ENCODE peak calls at places on chromosomes 7 and 10, in eight cellular contexts. I is HT-29, E is H1, J is ovary, C is HS-5, O is H7, T is brain microvascular endothelial cell, Y is hepatic stellate cell. X is an unnamed sample.

GRCh38 chr10:116053910-116054309 is 219.1 kb downstream of the GFRA1 start:
- DNase-seq in I (no peak), E (peak), J (no peak), C (no peak), O (peak), T (no peak), Y (no peak), X (no peak)

GRCh38 chr10:73424478-73424877 is 8.9 kb downstream of the MSS51 start:
- DNase-seq in I (no peak), E (no peak), J (no peak), C (no peak), O (no peak), T (no peak), Y (no peak), X (no peak)

GRCh38 chr10:127585519-127586023 is 36.5 kb downstream of the NPS start:
- DNase-seq in I (no peak), E (no peak), J (no peak), C (no peak), O (no peak), T (no peak), Y (no peak), X (no peak)

GRCh38 chr7:36188266-36188665 is 35.2 kb downstream of the EEPD1 start:
- DNase-seq in I (no peak), E (no peak), J (no peak), C (no peak), O (no peak), T (no peak), Y (no peak), X (no peak)

GRCh38 chr10:133179128-133179520 is 19.1 kb downstream of the KNDC1 start:
- DNase-seq in I (no peak), E (no peak), J (no peak), C (no peak), O (no peak), T (no peak), Y (no peak), X (no peak)

GRCh38 chr7:35430547-35431153 is 176.8 kb upstream of the TBX20 start:
- DNase-seq in I (peak), E (no peak), J (no peak), C (no peak), O (peak), T (no peak), Y (no peak), X (no peak)

GRCh38 chr10:129728905-129729540 is 235.1 kb downstream of the EBF3 start:
- DNase-seq in I (no peak), E (no peak), J (no peak), C (no peak), O (peak), T (no peak), Y (no peak), X (no peak)

GRCh38 chr10:95648138-95648537 is 8.4 kb downstream of the ALDH18A1 start:
- DNase-seq in I (no peak), E (no peak), J (no peak), C (no peak), O (no peak), T (no peak), Y (no peak), X (no peak)

GRCh38 chr10:122699796-122700466 is at the start of gene C10orf120:
- DNase-seq in I (no peak), E (no peak), J (no peak), C (no peak), O (no peak), T (no peak), Y (no peak), X (no peak)

GRCh38 chr7:76303829-76304505 is 1.5 kb downstream of the HSPB1 start:
- DNase-seq in I (peak), E (no peak), J (no peak), C (no peak), O (no peak), T (no peak), Y (no peak), X (peak)

GRCh38 chr10:16348891-16349290 is 87.9 kb upstream of the PTER start:
- DNase-seq in I (no peak), E (no peak), J (no peak), C (no peak), O (peak), T (no peak), Y (no peak), X (no peak)

GRCh38 chr7:4801839-4802231 is 26.4 kb downstream of the AP5Z1 start:
- DNase-seq in I (no peak), E (no peak), J (no peak), C (no peak), O (peak), T (no peak), Y (no peak), X (no peak)

GRCh38 chr7:50594734-50595537 is 29.7 kb upstream of the DDC start:
- DNase-seq in I (no peak), E (no peak), J (no peak), C (no peak), O (no peak), T (no peak), Y (no peak), X (no peak)

GRCh38 chr10:62063795-62064472 is 162.4 kb downstream of the ARID5B start:
- DNase-seq in I (no peak), E (no peak), J (no peak), C (no peak), O (no peak), T (no peak), Y (no peak), X (peak)

GRCh38 chr10:94240901-94241300 is 121.8 kb downstream of the NOC3L start:
- DNase-seq in I (no peak), E (no peak), J (no peak), C (no peak), O (no peak), T (no peak), Y (no peak), X (no peak)

GRCh38 chr7:521221-522070 is 1.8 kb upstream of the PDGFA start:
- DNase-seq in I (peak), E (no peak), J (peak), C (no peak), O (peak), T (peak), Y (peak), X (peak)

GRCh38 chr7:68694656-68695055 is 903.6 kb upstream of the AUTS2 start:
- DNase-seq in I (no peak), E (no peak), J (no peak), C (no peak), O (no peak), T (no peak), Y (no peak), X (peak)

GRCh38 chr7:116258734-116259133 is 48.4 kb downstream of the TES start:
- DNase-seq in I (peak), E (no peak), J (no peak), C (peak), O (peak), T (peak), Y (no peak), X (peak)

GRCh38 chr10:119233821-119234220 is 26.4 kb downstream of the GRK5 start:
- DNase-seq in I (no peak), E (no peak), J (no peak), C (no peak), O (no peak), T (no peak), Y (no peak), X (peak)

GRCh38 chr10:63521389-63522128 is at the start of gene REEP3:
- DNase-seq in I (peak), E (no peak), J (peak), C (peak), O (peak), T (peak), Y (peak), X (peak)

GRCh38 chr7:99407849-99408346 is 499 bp downstream of the PDAP1 start:
- DNase-seq in I (peak), E (no peak), J (peak), C (peak), O (peak), T (peak), Y (peak), X (peak)

GRCh38 chr10:110528224-110528997 is 30.7 kb downstream of the DUSP5 start:
- DNase-seq in I (no peak), E (no peak), J (no peak), C (no peak), O (no peak), T (no peak), Y (no peak), X (peak)

GRCh38 chr7:33998487-33998886 is 93.1 kb downstream of the BMPER start:
- DNase-seq in I (no peak), E (no peak), J (peak), C (no peak), O (no peak), T (peak), Y (no peak), X (peak)

GRCh38 chr7:91169819-91170218 is 94.4 kb upstream of the FZD1 start:
- DNase-seq in I (no peak), E (no peak), J (no peak), C (no peak), O (peak), T (no peak), Y (no peak), X (no peak)

GRCh38 chr10:62335326-62335725 is 38.8 kb upstream of the ZNF365 start:
- DNase-seq in I (no peak), E (no peak), J (no peak), C (no peak), O (no peak), T (no peak), Y (no peak), X (no peak)

GRCh38 chr10:16856567-16856966 is 39.3 kb upstream of the RSU1 start:
- DNase-seq in I (no peak), E (no peak), J (no peak), C (no peak), O (peak), T (peak), Y (peak), X (peak)

GRCh38 chr10:7409045-7409731 is 1.6 kb downstream of the SFMBT2 start:
- DNase-seq in I (no peak), E (no peak), J (peak), C (no peak), O (peak), T (no peak), Y (no peak), X (no peak)

GRCh38 chr7:46165281-46165680 is 244.2 kb upstream of the IGFBP3 start:
- DNase-seq in I (no peak), E (no peak), J (no peak), C (no peak), O (no peak), T (peak), Y (peak), X (peak)

GRCh38 chr7:159063046-159063840 is 81.4 kb downstream of the VIPR2 start:
- DNase-seq in I (no peak), E (no peak), J (no peak), C (no peak), O (peak), T (no peak), Y (no peak), X (no peak)

GRCh38 chr10:43854042-43854441 is 205.4 kb upstream of the ZNF32 start:
- DNase-seq in I (peak), E (no peak), J (no peak), C (no peak), O (no peak), T (peak), Y (peak), X (peak)

X was measured in astrocyte of the spinal cord.